ENCODE peak calls at places on chromosomes 1 and 21, in five cellular contexts. One of them, this sample, is unnamed. For H3K9me3, the result is how much of the 10 kb centered on the place peaks cover.

GRCh38 chr1:119701659-119702058 is 10.1 kb upstream of the PHGDH start:
- DNase-seq in hepatocyte: no peak
- DNase-seq in mammary epithelial cell: no peak
- DNase-seq in esophagus squamous epithelium: no peak
- DNase-seq in endothelial cell of umbilical vein: no peak
- DNase-seq in this sample: no peak

GRCh38 chr1:26210471-26210870 is 20.1 kb downstream of the CATSPER4 start:
- DNase-seq in hepatocyte: no peak
- DNase-seq in mammary epithelial cell: no peak
- DNase-seq in endothelial cell of umbilical vein: no peak
- DNase-seq in esophagus squamous epithelium: no peak
- DNase-seq in this sample: no peak

GRCh38 chr1:84835169-84835568 is 57.8 kb downstream of the LPAR3 start:
- DNase-seq in mammary epithelial cell: peak
- DNase-seq in esophagus squamous epithelium: no peak
- DNase-seq in hepatocyte: no peak
- DNase-seq in endothelial cell of umbilical vein: no peak
- DNase-seq in this sample: no peak

GRCh38 chr1:224780736-224781135 is 148.7 kb upstream of the DNAH14 start:
- DNase-seq in endothelial cell of umbilical vein: no peak
- DNase-seq in esophagus squamous epithelium: no peak
- DNase-seq in hepatocyte: no peak
- DNase-seq in mammary epithelial cell: no peak
- DNase-seq in this sample: no peak

GRCh38 chr1:151773698-151774097 is 10.4 kb upstream of the MRPL9 start:
- DNase-seq in esophagus squamous epithelium: no peak
- DNase-seq in endothelial cell of umbilical vein: no peak
- DNase-seq in hepatocyte: no peak
- DNase-seq in mammary epithelial cell: peak
- DNase-seq in this sample: no peak

GRCh38 chr1:20318971-20319370 is 28.3 kb downstream of the VWA5B1 start:
- DNase-seq in mammary epithelial cell: no peak
- DNase-seq in esophagus squamous epithelium: no peak
- DNase-seq in hepatocyte: no peak
- DNase-seq in endothelial cell of umbilical vein: no peak
- DNase-seq in this sample: no peak

GRCh38 chr1:92784051-92784638 is 763 bp downstream of the EVI5 start:
- DNase-seq in esophagus squamous epithelium: no peak
- DNase-seq in mammary epithelial cell: peak
- DNase-seq in endothelial cell of umbilical vein: peak
- DNase-seq in hepatocyte: peak
- DNase-seq in this sample: peak

GRCh38 chr21:39840373-39841097 is 26.7 kb upstream of the PCP4 start:
- DNase-seq in hepatocyte: no peak
- DNase-seq in endothelial cell of umbilical vein: no peak
- DNase-seq in esophagus squamous epithelium: no peak
- DNase-seq in mammary epithelial cell: no peak
- DNase-seq in this sample: no peak

GRCh38 chr21:46662367-46662654 is 26.8 kb downstream of the PRMT2 start:
- DNase-seq in endothelial cell of umbilical vein: no peak
- DNase-seq in esophagus squamous epithelium: no peak
- DNase-seq in mammary epithelial cell: no peak
- DNase-seq in hepatocyte: no peak
- DNase-seq in this sample: no peak

GRCh38 chr1:244231572-244232315 is 180.7 kb downstream of the ZBTB18 start:
- DNase-seq in endothelial cell of umbilical vein: no peak
- DNase-seq in esophagus squamous epithelium: no peak
- DNase-seq in hepatocyte: no peak
- DNase-seq in mammary epithelial cell: peak
- DNase-seq in this sample: no peak

GRCh38 chr1:68409426-68409825 is 40.3 kb downstream of the RPE65 start:
- DNase-seq in hepatocyte: no peak
- DNase-seq in endothelial cell of umbilical vein: no peak
- DNase-seq in mammary epithelial cell: no peak
- DNase-seq in esophagus squamous epithelium: no peak
- DNase-seq in this sample: no peak

GRCh38 chr1:100415217-100415778 is 63.0 kb downstream of the CDC14A start:
- DNase-seq in hepatocyte: no peak
- DNase-seq in esophagus squamous epithelium: no peak
- DNase-seq in endothelial cell of umbilical vein: peak
- DNase-seq in mammary epithelial cell: peak
- DNase-seq in this sample: no peak

GRCh38 chr1:17061486-17062271 is 7.8 kb upstream of the SDHB start:
- DNase-seq in hepatocyte: no peak
- DNase-seq in esophagus squamous epithelium: no peak
- DNase-seq in mammary epithelial cell: no peak
- DNase-seq in endothelial cell of umbilical vein: no peak
- DNase-seq in this sample: no peak

GRCh38 chr1:32716312-32717126 is 13.9 kb upstream of the SYNC start:
- DNase-seq in endothelial cell of umbilical vein: no peak
- DNase-seq in esophagus squamous epithelium: no peak
- DNase-seq in hepatocyte: peak
- DNase-seq in mammary epithelial cell: peak
- DNase-seq in this sample: peak

GRCh38 chr1:160836561-160836960 is 26.1 kb downstream of the CD244 start:
- DNase-seq in hepatocyte: no peak
- DNase-seq in esophagus squamous epithelium: no peak
- DNase-seq in endothelial cell of umbilical vein: no peak
- DNase-seq in mammary epithelial cell: no peak
- DNase-seq in this sample: no peak

GRCh38 chr21:28136687-28137086 is 856.0 kb downstream of the LTN1 start:
- DNase-seq in esophagus squamous epithelium: no peak
- DNase-seq in mammary epithelial cell: no peak
- DNase-seq in hepatocyte: no peak
- DNase-seq in endothelial cell of umbilical vein: no peak
- DNase-seq in this sample: no peak

GRCh38 chr1:113057006-113057405 is 16.0 kb upstream of the LRIG2 start:
- DNase-seq in endothelial cell of umbilical vein: peak
- DNase-seq in mammary epithelial cell: no peak
- DNase-seq in hepatocyte: no peak
- DNase-seq in esophagus squamous epithelium: no peak
- DNase-seq in this sample: no peak

GRCh38 chr1:188295157-188295556 is 1466.4 kb downstream of the PLA2G4A start:
- DNase-seq in hepatocyte: no peak
- DNase-seq in mammary epithelial cell: no peak
- DNase-seq in endothelial cell of umbilical vein: no peak
- DNase-seq in esophagus squamous epithelium: no peak
- DNase-seq in this sample: no peak

GRCh38 chr1:89670168-89670567 is 37.2 kb downstream of the LRRC8C start:
- DNase-seq in mammary epithelial cell: no peak
- DNase-seq in endothelial cell of umbilical vein: peak
- DNase-seq in esophagus squamous epithelium: no peak
- DNase-seq in hepatocyte: no peak
- DNase-seq in this sample: no peak

GRCh38 chr21:44602474-44602871 is 2.1 kb downstream of the KRTAP10-7 start:
- DNase-seq in mammary epithelial cell: no peak
- DNase-seq in esophagus squamous epithelium: no peak
- DNase-seq in endothelial cell of umbilical vein: no peak
- DNase-seq in hepatocyte: no peak
- DNase-seq in this sample: no peak

GRCh38 chr1:103106426-103107321 is 1.6 kb downstream of the COL11A1 start:
- DNase-seq in esophagus squamous epithelium: no peak
- DNase-seq in endothelial cell of umbilical vein: peak
- DNase-seq in mammary epithelial cell: peak
- DNase-seq in hepatocyte: peak
- DNase-seq in this sample: peak

GRCh38 chr1:72366473-72366872 is 84.1 kb upstream of the NEGR1 start:
- DNase-seq in mammary epithelial cell: peak
- DNase-seq in hepatocyte: peak
- DNase-seq in esophagus squamous epithelium: no peak
- DNase-seq in endothelial cell of umbilical vein: peak
- DNase-seq in this sample: peak

GRCh38 chr21:46063227-46063626 is 34.7 kb upstream of the COL6A2 start:
- DNase-seq in endothelial cell of umbilical vein: no peak
- DNase-seq in hepatocyte: no peak
- DNase-seq in esophagus squamous epithelium: no peak
- DNase-seq in mammary epithelial cell: no peak
- DNase-seq in this sample: no peak

GRCh38 chr1:200483491-200484143 is 73.8 kb upstream of the ZNF281 start:
- DNase-seq in hepatocyte: peak
- DNase-seq in mammary epithelial cell: peak
- DNase-seq in endothelial cell of umbilical vein: peak
- DNase-seq in esophagus squamous epithelium: no peak
- DNase-seq in this sample: peak

GRCh38 chr1:240189386-240189989 is 97.8 kb downstream of the FMN2 start:
- DNase-seq in esophagus squamous epithelium: no peak
- DNase-seq in mammary epithelial cell: peak
- DNase-seq in hepatocyte: peak
- DNase-seq in endothelial cell of umbilical vein: peak
- DNase-seq in this sample: no peak

GRCh38 chr1:27388337-27389005 is 4.0 kb upstream of the GPR3 start:
- DNase-seq in esophagus squamous epithelium: no peak
- DNase-seq in endothelial cell of umbilical vein: peak
- DNase-seq in hepatocyte: peak
- DNase-seq in mammary epithelial cell: peak
- DNase-seq in this sample: peak

GRCh38 chr1:229002037-229002436 is 266.8 kb downstream of the RHOU start:
- DNase-seq in endothelial cell of umbilical vein: no peak
- DNase-seq in hepatocyte: no peak
- DNase-seq in esophagus squamous epithelium: no peak
- DNase-seq in mammary epithelial cell: no peak
- DNase-seq in this sample: no peak

GRCh38 chr1:119449964-119450363 is 35.0 kb downstream of the HSD3B2 start:
- DNase-seq in hepatocyte: no peak
- DNase-seq in endothelial cell of umbilical vein: no peak
- DNase-seq in esophagus squamous epithelium: no peak
- DNase-seq in mammary epithelial cell: peak
- DNase-seq in this sample: no peak

GRCh38 chr21:43287111-43287973 is 118.5 kb downstream of the CRYAA start:
- DNase-seq in mammary epithelial cell: no peak
- DNase-seq in endothelial cell of umbilical vein: no peak
- DNase-seq in hepatocyte: no peak
- DNase-seq in esophagus squamous epithelium: no peak
- DNase-seq in this sample: no peak

GRCh38 chr1:6028042-6028895 is 17.4 kb upstream of the KCNAB2 start:
- DNase-seq in hepatocyte: no peak
- DNase-seq in mammary epithelial cell: no peak
- DNase-seq in esophagus squamous epithelium: no peak
- DNase-seq in endothelial cell of umbilical vein: no peak
- DNase-seq in this sample: peak

GRCh38 chr21:45998276-45998701 is 16.7 kb downstream of the COL6A1 start:
- DNase-seq in endothelial cell of umbilical vein: no peak
- DNase-seq in mammary epithelial cell: no peak
- DNase-seq in hepatocyte: no peak
- DNase-seq in esophagus squamous epithelium: no peak
- DNase-seq in this sample: no peak

GRCh38 chr1:239858058-239858457 is 233.6 kb upstream of the FMN2 start:
- DNase-seq in hepatocyte: no peak
- DNase-seq in mammary epithelial cell: peak
- DNase-seq in endothelial cell of umbilical vein: no peak
- DNase-seq in esophagus squamous epithelium: no peak
- DNase-seq in this sample: no peak

GRCh38 chr1:192809286-192810252 is 730 bp downstream of the RGS2 start:
- DNase-seq in hepatocyte: peak
- DNase-seq in esophagus squamous epithelium: no peak
- DNase-seq in endothelial cell of umbilical vein: peak
- DNase-seq in mammary epithelial cell: no peak
- DNase-seq in this sample: peak

GRCh38 chr21:41947596-41948403 is 6.0 kb downstream of the C2CD2 start:
- DNase-seq in hepatocyte: no peak
- DNase-seq in esophagus squamous epithelium: no peak
- DNase-seq in endothelial cell of umbilical vein: peak
- DNase-seq in mammary epithelial cell: no peak
- DNase-seq in this sample: no peak

GRCh38 chr1:11198257-11198656 is 9.1 kb downstream of the ANGPTL7 start:
- DNase-seq in endothelial cell of umbilical vein: no peak
- DNase-seq in esophagus squamous epithelium: no peak
- DNase-seq in mammary epithelial cell: no peak
- DNase-seq in hepatocyte: no peak
- DNase-seq in this sample: no peak

GRCh38 chr1:109960745-109961094 is 23.8 kb upstream of the AHCYL1 start:
- DNase-seq in esophagus squamous epithelium: no peak
- DNase-seq in endothelial cell of umbilical vein: no peak
- DNase-seq in hepatocyte: no peak
- DNase-seq in mammary epithelial cell: no peak
- DNase-seq in this sample: no peak

GRCh38 chr1:109963864-109964263 is 20.7 kb upstream of the AHCYL1 start:
- DNase-seq in endothelial cell of umbilical vein: peak
- DNase-seq in hepatocyte: no peak
- DNase-seq in esophagus squamous epithelium: no peak
- DNase-seq in mammary epithelial cell: peak
- DNase-seq in this sample: no peak

GRCh38 chr1:109954180-109954579 is 30.4 kb upstream of the AHCYL1 start:
- DNase-seq in mammary epithelial cell: no peak
- DNase-seq in hepatocyte: peak
- DNase-seq in esophagus squamous epithelium: no peak
- DNase-seq in endothelial cell of umbilical vein: no peak
- DNase-seq in this sample: no peak

GRCh38 chr1:109959632-109959973 is 25.0 kb upstream of the AHCYL1 start:
- DNase-seq in esophagus squamous epithelium: no peak
- DNase-seq in hepatocyte: no peak
- DNase-seq in endothelial cell of umbilical vein: peak
- DNase-seq in mammary epithelial cell: no peak
- DNase-seq in this sample: no peak

GRCh38 chr1:109959974-109960744 is 24.4 kb upstream of the AHCYL1 start:
- DNase-seq in esophagus squamous epithelium: no peak
- DNase-seq in hepatocyte: peak
- DNase-seq in endothelial cell of umbilical vein: no peak
- DNase-seq in mammary epithelial cell: peak
- DNase-seq in this sample: no peak
- TF ChIP-seq CTCF in esophagus squamous epithelium: no peak
- TF ChIP-seq CTCF in hepatocyte: no peak
- TF ChIP-seq CTCF in endothelial cell of umbilical vein: no peak
- TF ChIP-seq CTCF in mammary epithelial cell: no peak
- TF ChIP-seq CTCF in this sample: no peak

GRCh38 chr1:21622466-21623315 is 46.5 kb downstream of the RAP1GAP start:
- DNase-seq in esophagus squamous epithelium: no peak
- DNase-seq in endothelial cell of umbilical vein: no peak
- DNase-seq in mammary epithelial cell: peak
- DNase-seq in hepatocyte: peak
- DNase-seq in this sample: no peak
- H3K4me3 ChIP-seq in esophagus squamous epithelium: peak
- H3K4me3 ChIP-seq in endothelial cell of umbilical vein: no peak
- H3K4me3 ChIP-seq in mammary epithelial cell: no peak
- H3K4me3 ChIP-seq in hepatocyte: peak
- H3K4me3 ChIP-seq in this sample: no peak

GRCh38 chr21:24738063-24738462 is 869.2 kb downstream of the MRPL39 start:
- DNase-seq in esophagus squamous epithelium: no peak
- DNase-seq in endothelial cell of umbilical vein: no peak
- DNase-seq in hepatocyte: no peak
- DNase-seq in mammary epithelial cell: no peak
- DNase-seq in this sample: no peak
- H3K9me3 ChIP-seq in esophagus squamous epithelium: under half
- H3K9me3 ChIP-seq in endothelial cell of umbilical vein: under half
- H3K9me3 ChIP-seq in hepatocyte: under half
- H3K9me3 ChIP-seq in mammary epithelial cell: under half
- H3K9me3 ChIP-seq in this sample: under half

GRCh38 chr1:231986631-231987291 is 360.2 kb downstream of the DISC1 start:
- DNase-seq in esophagus squamous epithelium: no peak
- DNase-seq in endothelial cell of umbilical vein: no peak
- DNase-seq in hepatocyte: no peak
- DNase-seq in mammary epithelial cell: peak
- DNase-seq in this sample: no peak

GRCh38 chr1:231981675-231982074 is 355.1 kb downstream of the DISC1 start:
- DNase-seq in endothelial cell of umbilical vein: no peak
- DNase-seq in mammary epithelial cell: no peak
- DNase-seq in hepatocyte: no peak
- DNase-seq in esophagus squamous epithelium: no peak
- DNase-seq in this sample: no peak

GRCh38 chr1:231985624-231986023 is 359.0 kb downstream of the DISC1 start:
- DNase-seq in endothelial cell of umbilical vein: no peak
- DNase-seq in hepatocyte: no peak
- DNase-seq in mammary epithelial cell: no peak
- DNase-seq in esophagus squamous epithelium: no peak
- DNase-seq in this sample: no peak

GRCh38 chr1:231983266-231984193 is 356.9 kb downstream of the DISC1 start:
- DNase-seq in mammary epithelial cell: no peak
- DNase-seq in endothelial cell of umbilical vein: no peak
- DNase-seq in esophagus squamous epithelium: no peak
- DNase-seq in hepatocyte: no peak
- DNase-seq in this sample: no peak
- TF ChIP-seq CTCF in mammary epithelial cell: no peak
- TF ChIP-seq CTCF in endothelial cell of umbilical vein: peak
- TF ChIP-seq CTCF in esophagus squamous epithelium: no peak
- TF ChIP-seq CTCF in hepatocyte: no peak
- TF ChIP-seq CTCF in this sample: no peak